ENCODE peak calls at places on chromosomes 13 and 19, in four cellular contexts. X, R, K and L are unnamed samples.

GRCh38 chr19:48999481-49000325 is 6.0 kb downstream of the RUVBL2 start:
- DNase-seq in X (peak), R (peak), K (peak), L (peak)

GRCh38 chr19:456547-457110 is 4.2 kb downstream of the SHC2 start:
- DNase-seq in X (no peak), R (no peak), K (peak), L (no peak)

GRCh38 chr13:107450931-107451330 is 764.4 kb downstream of the LIG4 start:
- DNase-seq in X (peak), R (peak), K (no peak), L (no peak)

GRCh38 chr13:105502193-105502592 is 1033.3 kb downstream of the EFNB2 start:
- DNase-seq in X (no peak), R (no peak), K (no peak), L (no peak)

GRCh38 chr13:32228330-32229041 is 86.7 kb downstream of the ZAR1L start:
- DNase-seq in X (no peak), R (peak), K (no peak), L (no peak)

GRCh38 chr13:49560270-49561063 is 24.9 kb downstream of the RCBTB1 start:
- DNase-seq in X (no peak), R (no peak), K (no peak), L (peak)

GRCh38 chr19:39672473-39672872 is 16.8 kb downstream of the LGALS16 start:
- DNase-seq in X (no peak), R (no peak), K (no peak), L (no peak)

GRCh38 chr13:36082396-36082795 is 48.8 kb downstream of the DCLK1 start:
- DNase-seq in X (no peak), R (peak), K (no peak), L (no peak)

GRCh38 chr13:27375686-27376326 is 48.6 kb upstream of the GTF3A start:
- DNase-seq in X (peak), R (peak), K (peak), L (peak)

GRCh38 chr13:106232680-106233079 is 302.8 kb downstream of the EFNB2 start:
- DNase-seq in X (no peak), R (no peak), K (no peak), L (no peak)

GRCh38 chr13:113002206-113002821 is 33.3 kb downstream of the MCF2L start:
- DNase-seq in X (no peak), R (no peak), K (no peak), L (no peak)

GRCh38 chr13:45718992-45719391 is 16.9 kb downstream of the CBY2 start:
- DNase-seq in X (no peak), R (no peak), K (no peak), L (no peak)

GRCh38 chr19:13583114-13583513 is 76.8 kb upstream of the CACNA1A start:
- DNase-seq in X (no peak), R (no peak), K (no peak), L (no peak)

GRCh38 chr19:58439576-58440554 is at the start of gene ZNF132:
- DNase-seq in X (no peak), R (peak), K (peak), L (peak)

GRCh38 chr13:46211116-46211515 is 612 bp upstream of the LRRC63 start:
- DNase-seq in X (peak), R (no peak), K (no peak), L (no peak)

GRCh38 chr13:58573742-58574141 is 942.2 kb downstream of the PCDH17 start:
- DNase-seq in X (peak), R (no peak), K (no peak), L (no peak)

GRCh38 chr19:660793-661426 is 2.1 kb downstream of the RNF126 start:
- DNase-seq in X (no peak), R (no peak), K (no peak), L (no peak)

GRCh38 chr13:26095846-26096245 is 44.0 kb upstream of the SHISA2 start:
- DNase-seq in X (no peak), R (no peak), K (no peak), L (no peak)

DNA sequence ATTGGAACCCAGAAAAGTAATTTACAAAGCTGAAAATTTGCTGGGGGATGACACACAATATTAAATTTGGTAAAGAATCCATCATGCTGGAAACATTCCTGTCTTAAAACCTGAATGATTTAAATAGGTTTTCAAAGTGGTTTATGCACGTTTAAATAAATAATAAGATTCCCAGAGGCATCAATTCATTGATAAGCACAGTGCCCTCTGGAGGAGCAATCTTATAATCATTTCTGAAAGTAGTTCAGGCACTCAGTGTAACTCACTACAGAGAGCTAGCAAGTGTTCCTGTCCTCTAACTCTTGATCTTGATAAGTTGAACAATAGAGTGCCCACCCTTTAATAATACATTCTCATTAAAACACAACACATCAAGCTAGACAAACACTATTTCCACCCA is 43.5 kb upstream of the SHISA2 start:
- DNase-seq in X (no peak), R (no peak), K (no peak), L (no peak)
- TF ChIP-seq CTCF in X (no peak), R (no peak), K (no peak), L (peak)

GRCh38 chr13:62014299-62014698 is 598.6 kb upstream of the PCDH20 start:
- DNase-seq in X (peak), R (peak), K (no peak), L (no peak)
- TF ChIP-seq CTCF in X (no peak), R (no peak), K (peak), L (peak)

GRCh38 chr19:10836478-10837325 is 690 bp upstream of the TMED1 start:
- DNase-seq in X (peak), R (peak), K (peak), L (no peak)

GRCh38 chr19:10835089-10835753 is 791 bp downstream of the TMED1 start:
- DNase-seq in X (peak), R (no peak), K (peak), L (no peak)

GRCh38 chr19:10832659-10833296 is 3.2 kb downstream of the TMED1 start:
- DNase-seq in X (no peak), R (no peak), K (no peak), L (no peak)

GRCh38 chr19:10838377-10838776 is 2.4 kb upstream of the TMED1 start:
- DNase-seq in X (no peak), R (no peak), K (no peak), L (no peak)

DNA sequence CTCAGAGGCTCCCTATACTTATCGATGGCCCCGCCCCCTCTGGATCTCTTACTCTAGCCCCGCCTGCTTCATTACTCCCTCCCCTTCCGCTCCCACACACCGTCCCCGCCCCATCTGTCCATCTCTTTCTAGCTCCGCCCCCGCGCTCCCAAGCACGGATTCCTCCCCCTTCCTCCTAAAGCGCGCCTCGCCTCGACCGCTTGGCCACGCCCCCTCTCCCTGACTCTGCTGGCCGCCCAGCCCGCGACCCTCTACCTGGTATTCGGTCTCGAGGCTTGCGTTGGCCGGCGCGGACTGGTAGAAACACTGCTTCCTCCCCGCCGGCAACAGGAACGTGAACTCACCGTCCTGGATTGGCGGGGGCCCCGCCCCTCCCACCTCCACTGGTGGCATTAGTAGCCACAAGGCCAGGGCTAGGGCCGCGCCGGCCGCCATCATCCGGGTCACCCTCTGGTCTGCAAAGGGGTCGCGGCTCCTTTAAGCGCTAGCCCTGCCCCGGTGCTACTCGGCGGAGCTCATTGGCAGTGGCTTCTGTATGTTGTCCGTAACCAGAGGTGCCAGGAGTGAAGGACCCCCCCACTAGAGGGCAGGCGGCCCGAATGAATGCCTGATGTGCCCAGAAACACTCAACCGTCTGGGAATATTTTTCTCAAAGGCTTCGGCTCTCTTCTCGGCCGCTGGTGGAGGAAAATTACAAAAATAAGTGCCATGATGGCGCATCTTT is at the start of gene TMED1:
- DNase-seq in X (peak), R (peak), K (peak), L (peak)
- TF ChIP-seq CTCF in X (no peak), R (no peak), K (peak), L (peak)

DNA sequence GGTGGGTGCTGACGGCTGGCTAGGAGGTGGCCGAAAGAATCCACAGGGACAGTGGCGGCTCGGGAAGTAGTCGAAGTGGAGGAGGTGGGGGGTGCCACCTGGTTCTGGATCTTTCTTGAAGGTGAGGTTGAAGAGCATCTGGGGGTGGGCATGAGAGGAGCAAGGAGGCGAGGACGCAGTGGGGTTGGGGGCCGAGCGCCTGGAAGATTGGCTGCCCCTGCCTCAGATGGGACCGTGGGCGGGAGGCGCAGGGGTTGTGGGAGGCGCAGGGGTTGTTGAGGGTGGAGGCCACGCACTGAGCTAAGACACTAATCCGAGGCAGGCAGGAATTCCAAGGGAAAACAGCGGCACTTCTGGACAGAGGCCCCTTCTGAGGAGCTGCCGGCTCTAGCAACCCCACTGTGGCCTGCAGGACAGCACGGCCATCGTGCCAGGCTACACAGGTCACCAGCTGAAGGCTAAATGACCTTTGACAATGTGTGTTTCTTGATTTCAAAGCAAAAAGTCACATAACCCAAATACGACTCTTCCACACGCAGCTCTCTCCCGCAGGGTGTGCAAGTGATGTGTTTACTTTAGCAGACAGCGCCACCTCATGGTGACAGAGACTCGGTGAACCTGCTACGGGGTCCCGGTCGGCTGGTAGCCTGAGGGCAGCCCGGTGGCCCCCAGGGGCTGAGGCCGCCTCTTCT is 44.1 kb upstream of the RANBP3 start:
- DNase-seq in X (peak), R (peak), K (peak), L (peak)
- TF ChIP-seq CTCF in X (peak), R (peak), K (peak), L (peak)

GRCh38 chr19:5929646-5930045 is 15.6 kb downstream of the CAPS start:
- DNase-seq in X (no peak), R (no peak), K (no peak), L (no peak)
- TF ChIP-seq CTCF in X (no peak), R (no peak), K (no peak), L (no peak)

GRCh38 chr19:2659856-2660432 is 42.5 kb downstream of the GNG7 start:
- DNase-seq in X (no peak), R (no peak), K (no peak), L (no peak)

GRCh38 chr19:2661615-2662014 is 40.9 kb downstream of the GNG7 start:
- DNase-seq in X (peak), R (peak), K (no peak), L (no peak)

GRCh38 chr19:2666344-2666994 is 36.0 kb downstream of the GNG7 start:
- DNase-seq in X (no peak), R (no peak), K (no peak), L (no peak)

GRCh38 chr19:2665103-2665502 is 37.4 kb downstream of the GNG7 start:
- DNase-seq in X (no peak), R (no peak), K (no peak), L (no peak)

GRCh38 chr19:2663920-2664571 is 38.4 kb downstream of the GNG7 start:
- DNase-seq in X (peak), R (no peak), K (no peak), L (no peak)
- TF ChIP-seq CTCF in X (peak), R (peak), K (no peak), L (no peak)